ENCODE peak calls at places on chromosomes 1 and 21, in six cellular contexts. D is IMR-90, E is H1, G is H9, J is mesenchymal stem cell, C is trophoblast cell. M is an unnamed sample.

GRCh38 chr1:150259758-150260669 is 2.4 kb downstream of the CA14 start:
- DNase-seq in E (no peak), C (peak), D (no peak), J (peak), G (peak), M (peak)

GRCh38 chr1:27405074-27405473 is 12.7 kb downstream of the GPR3 start:
- DNase-seq in D (peak), E (no peak), G (peak), C (peak), J (peak), M (no peak)

GRCh38 chr1:111620412-111620971 is 903 bp downstream of the RAP1A start:
- DNase-seq in C (peak), J (no peak), G (no peak), E (no peak), D (no peak), M (no peak)

GRCh38 chr1:151653397-151653796 is 41.5 kb downstream of the SNX27 start:
- DNase-seq in J (peak), C (peak), G (no peak), E (no peak), D (peak), M (no peak)

GRCh38 chr1:209505044-209505443 is 78.5 kb upstream of the CAMK1G start:
- DNase-seq in J (peak), D (peak), G (no peak), E (no peak), C (peak), M (no peak)

GRCh38 chr1:23524163-23524562 is 6.9 kb downstream of the E2F2 start:
- DNase-seq in E (no peak), D (no peak), G (no peak), J (no peak), C (no peak), M (no peak)

GRCh38 chr1:196723325-196724185 is 51.1 kb upstream of the CFHR3 start:
- DNase-seq in E (peak), C (peak), D (peak), J (peak), G (peak), M (peak)

GRCh38 chr1:24909388-24909898 is 20.6 kb downstream of the RUNX3 start:
- DNase-seq in J (peak), D (peak), E (peak), G (peak), C (peak), M (peak)

GRCh38 chr1:50080904-50081586 is 27.7 kb upstream of the ELAVL4 start:
- DNase-seq in E (no peak), C (peak), G (no peak), D (no peak), J (no peak), M (peak)

GRCh38 chr1:119097380-119097779 is 43.1 kb downstream of the WARS2 start:
- DNase-seq in J (peak), D (peak), G (no peak), C (no peak), E (no peak), M (no peak)

GRCh38 chr1:172360511-172360910 is 60.0 kb upstream of the C1orf105 start:
- DNase-seq in C (no peak), J (no peak), E (peak), G (peak), D (no peak), M (peak)

GRCh38 chr1:27026621-27027574 is 14.2 kb upstream of the TENT5B start:
- DNase-seq in E (no peak), J (peak), G (peak), D (peak), C (peak), M (no peak)

GRCh38 chr1:212600071-212600915 is 8.3 kb upstream of the ATF3 start:
- DNase-seq in C (peak), E (no peak), J (no peak), G (no peak), D (no peak), M (no peak)

GRCh38 chr1:162197615-162198497 is 128.4 kb downstream of the NOS1AP start:
- DNase-seq in J (no peak), G (peak), E (no peak), D (no peak), C (no peak), M (no peak)

GRCh38 chr1:13878001-13878400 is 178.0 kb downstream of the PRDM2 start:
- DNase-seq in C (no peak), J (no peak), E (no peak), D (no peak), G (no peak), M (no peak)

GRCh38 chr1:177024623-177025022 is 139.9 kb downstream of the ASTN1 start:
- DNase-seq in D (no peak), G (no peak), C (no peak), J (no peak), E (no peak), M (no peak)

GRCh38 chr21:32135401-32136363 is 143.2 kb downstream of the MIS18A start:
- DNase-seq in E (no peak), G (peak), D (peak), J (no peak), C (no peak), M (no peak)

GRCh38 chr1:237670296-237670695 is 220.4 kb downstream of the ZP4 start:
- DNase-seq in J (no peak), G (no peak), E (no peak), D (no peak), C (no peak), M (no peak)

GRCh38 chr1:241336335-241336734 is 20.7 kb downstream of the RGS7 start:
- DNase-seq in J (no peak), D (peak), G (no peak), C (no peak), E (no peak), M (no peak)

GRCh38 chr21:38858429-38859205 is 52.9 kb downstream of the ETS2 start:
- DNase-seq in G (no peak), D (peak), C (no peak), J (no peak), E (no peak), M (no peak)

GRCh38 chr1:97145321-97145956 is 423.9 kb downstream of the PTBP2 start:
- DNase-seq in G (no peak), J (no peak), D (peak), C (no peak), E (no peak), M (peak)

GRCh38 chr1:240329443-240329842 is 237.8 kb downstream of the FMN2 start:
- DNase-seq in J (no peak), D (no peak), C (no peak), G (no peak), E (no peak), M (no peak)

GRCh38 chr1:85330711-85331290 is 54.4 kb upstream of the BCL10 start:
- DNase-seq in J (peak), D (peak), C (peak), E (no peak), G (no peak), M (no peak)

GRCh38 chr1:242185728-242186127 is 186.8 kb upstream of the MAP1LC3C start:
- DNase-seq in C (no peak), E (no peak), D (no peak), G (no peak), J (no peak), M (no peak)

GRCh38 chr1:113242481-113242880 is 147.8 kb upstream of the MAGI3 start:
- DNase-seq in J (no peak), C (no peak), E (no peak), D (no peak), G (no peak), M (no peak)

DNA sequence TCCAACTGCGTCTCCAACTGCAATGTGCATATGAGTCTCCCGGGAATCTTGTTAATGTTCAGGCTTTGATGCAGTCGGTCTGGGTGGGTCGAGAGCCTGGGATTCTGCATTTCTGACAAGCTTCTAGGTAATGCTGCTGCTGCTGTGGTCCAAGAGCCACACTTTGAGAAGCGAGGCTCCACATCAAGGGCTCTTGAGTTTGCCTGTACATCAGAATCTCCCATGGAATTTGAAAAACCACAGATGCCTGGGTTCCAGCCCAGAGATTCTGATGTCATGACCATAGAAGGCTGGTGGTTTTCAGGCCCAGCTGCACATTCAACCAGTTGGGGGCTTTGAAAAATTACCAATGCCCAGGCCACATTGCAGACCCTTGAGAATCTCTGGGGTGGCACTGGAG is 93.9 kb upstream of the TARDBP start:
- DNase-seq in E (no peak), D (peak), J (no peak), C (no peak), G (no peak), M (no peak)
- H3K14ac ChIP-seq in E (no peak), D (no peak), J (no peak), C (no peak), G (no peak), M (no peak)

GRCh38 chr1:193059282-193060225 is at the start of the genes RO60 and UCHL5:
- DNase-seq in D (peak), J (peak), C (peak), G (peak), E (peak), M (peak)
- H2BK5ac ChIP-seq in D (peak), J (peak), C (peak), G (peak), E (peak), M (peak)

DNA sequence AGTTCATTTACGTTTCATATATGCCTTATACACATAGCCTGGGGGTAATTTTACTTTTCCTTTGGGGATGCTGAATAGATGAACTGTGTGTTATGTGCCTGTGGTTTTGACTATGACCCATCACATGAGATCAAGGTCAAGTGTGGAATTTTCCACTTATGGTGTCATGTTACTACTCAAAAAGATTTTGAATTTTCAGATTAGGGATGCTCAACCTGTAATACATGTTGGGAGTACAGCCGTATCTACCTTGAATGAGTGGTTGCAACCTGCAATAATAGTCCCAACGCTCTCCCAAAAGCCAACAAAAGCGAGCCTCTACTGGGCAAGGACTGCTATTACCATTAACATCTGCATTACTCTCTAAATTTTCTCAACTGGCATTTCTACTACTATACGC is 68.5 kb upstream of the SDC3 start:
- DNase-seq in D (peak), G (no peak), E (no peak), C (no peak), J (peak), M (no peak)
- H3K14ac ChIP-seq in D (no peak), G (no peak), E (no peak), C (no peak), J (no peak), M (no peak)

GRCh38 chr1:56065729-56066128 is 513.6 kb downstream of the PLPP3 start:
- DNase-seq in G (no peak), D (no peak), C (peak), J (peak), E (no peak), M (no peak)
- H2BK5ac ChIP-seq in G (no peak), D (no peak), C (no peak), J (no peak), E (no peak), M (no peak)

DNA sequence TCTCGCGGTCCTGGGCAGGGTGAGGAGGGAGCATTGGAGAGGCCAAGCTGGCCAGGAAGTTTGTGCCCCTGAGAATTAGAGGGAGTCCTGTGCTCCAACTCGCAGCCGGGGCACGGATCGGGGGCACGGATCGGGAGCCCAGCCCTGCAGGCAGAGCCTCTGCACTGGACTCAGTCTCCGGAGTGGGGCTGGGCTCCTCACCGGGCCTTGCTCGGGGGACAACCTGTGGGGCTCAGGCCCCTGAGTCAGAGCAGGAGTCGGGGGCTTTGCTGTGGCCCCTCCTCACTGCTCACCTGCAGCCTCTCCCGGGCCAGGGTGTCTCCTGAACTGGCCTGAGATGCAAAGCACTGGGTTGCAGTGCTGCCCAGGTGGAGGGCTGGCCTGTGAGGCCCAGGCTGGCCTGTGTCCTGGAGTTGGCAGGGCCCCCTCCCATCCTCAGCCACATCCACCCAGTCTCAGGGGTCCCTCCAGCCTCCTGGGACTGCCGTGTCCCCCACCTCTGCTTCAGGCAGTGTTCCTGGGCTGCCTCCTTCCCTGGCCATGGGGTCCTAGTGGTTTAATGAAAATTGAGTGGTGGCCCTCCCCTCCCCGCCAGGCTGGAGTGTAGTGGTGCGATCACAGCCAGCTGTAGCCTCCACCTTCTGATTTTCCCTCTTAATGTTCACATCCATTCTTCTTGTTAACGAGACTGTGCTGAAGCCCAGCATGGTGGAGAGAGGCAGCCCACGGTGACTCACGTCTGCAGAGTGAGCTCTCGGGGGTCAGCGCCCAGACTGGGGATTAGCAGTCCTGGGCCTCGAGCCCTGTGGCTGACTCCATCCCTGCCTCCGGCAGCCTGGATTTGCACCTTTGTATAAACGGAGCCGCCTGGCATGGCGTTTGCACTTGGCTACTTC is 6.6 kb downstream of the MIB2 start:
- DNase-seq in D (peak), C (no peak), J (peak), E (no peak), G (no peak), M (no peak)
- H3K14ac ChIP-seq in D (no peak), C (no peak), J (no peak), E (no peak), G (no peak), M (no peak)

GRCh38 chr1:53412285-53413174 is 46.7 kb upstream of the DMRTB1 start:
- DNase-seq in E (no peak), J (peak), D (no peak), C (no peak), G (no peak), M (no peak)

GRCh38 chr1:53414632-53415031 is 44.6 kb upstream of the DMRTB1 start:
- DNase-seq in C (no peak), G (no peak), J (no peak), D (no peak), E (no peak), M (no peak)

GRCh38 chr1:53411541-53412152 is 47.6 kb upstream of the DMRTB1 start:
- DNase-seq in J (no peak), D (peak), C (no peak), E (no peak), G (no peak), M (no peak)

GRCh38 chr1:53415432-53415831 is 43.8 kb upstream of the DMRTB1 start:
- DNase-seq in J (no peak), G (no peak), E (no peak), D (no peak), C (no peak), M (no peak)

GRCh38 chr1:53413175-53414001 is 45.8 kb upstream of the DMRTB1 start:
- DNase-seq in C (no peak), E (no peak), J (peak), G (no peak), D (peak), M (no peak)
- H2BK5ac ChIP-seq in C (no peak), E (peak), J (peak), G (no peak), D (peak), M (peak)

DNA sequence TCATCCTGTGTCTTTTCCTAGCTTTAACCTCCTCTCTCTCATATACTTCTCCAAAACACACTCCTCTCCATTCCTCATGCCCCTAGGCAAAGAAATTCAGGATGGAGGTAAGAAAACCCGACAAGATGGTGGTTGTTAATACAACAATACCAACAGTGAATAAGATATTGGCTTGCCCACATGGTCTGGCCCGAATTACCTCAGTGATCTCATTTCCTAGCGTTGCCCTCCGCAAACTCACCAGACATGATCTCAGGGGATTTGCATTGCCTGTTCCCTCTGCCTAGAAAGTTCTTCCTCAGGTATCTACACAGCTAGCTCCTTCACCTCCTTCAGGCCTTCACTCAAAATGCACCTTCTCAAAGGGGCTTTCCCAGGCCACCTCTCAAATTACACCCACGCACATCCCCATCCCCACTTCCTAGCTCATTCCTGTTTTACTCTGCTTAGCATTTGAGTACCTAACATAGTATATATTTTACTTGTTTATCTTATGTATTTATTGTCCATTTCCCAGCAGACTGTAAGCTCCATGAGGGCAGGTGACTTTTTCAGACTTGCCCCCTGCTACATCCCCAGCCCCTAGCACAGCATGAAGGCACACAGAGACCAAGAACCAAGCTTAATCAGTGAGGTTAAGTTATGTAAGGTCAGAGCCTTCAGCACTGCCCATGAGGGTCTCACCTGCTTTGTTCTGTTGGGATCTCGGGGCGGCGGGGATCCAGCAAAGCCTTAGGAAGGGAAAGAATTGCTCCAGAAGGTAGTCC is 10.2 kb upstream of the UBR4 start:
- DNase-seq in E (no peak), D (no peak), J (no peak), G (no peak), C (no peak), M (no peak)
- H3K14ac ChIP-seq in E (no peak), D (no peak), J (no peak), G (no peak), C (no peak), M (no peak)

DNA sequence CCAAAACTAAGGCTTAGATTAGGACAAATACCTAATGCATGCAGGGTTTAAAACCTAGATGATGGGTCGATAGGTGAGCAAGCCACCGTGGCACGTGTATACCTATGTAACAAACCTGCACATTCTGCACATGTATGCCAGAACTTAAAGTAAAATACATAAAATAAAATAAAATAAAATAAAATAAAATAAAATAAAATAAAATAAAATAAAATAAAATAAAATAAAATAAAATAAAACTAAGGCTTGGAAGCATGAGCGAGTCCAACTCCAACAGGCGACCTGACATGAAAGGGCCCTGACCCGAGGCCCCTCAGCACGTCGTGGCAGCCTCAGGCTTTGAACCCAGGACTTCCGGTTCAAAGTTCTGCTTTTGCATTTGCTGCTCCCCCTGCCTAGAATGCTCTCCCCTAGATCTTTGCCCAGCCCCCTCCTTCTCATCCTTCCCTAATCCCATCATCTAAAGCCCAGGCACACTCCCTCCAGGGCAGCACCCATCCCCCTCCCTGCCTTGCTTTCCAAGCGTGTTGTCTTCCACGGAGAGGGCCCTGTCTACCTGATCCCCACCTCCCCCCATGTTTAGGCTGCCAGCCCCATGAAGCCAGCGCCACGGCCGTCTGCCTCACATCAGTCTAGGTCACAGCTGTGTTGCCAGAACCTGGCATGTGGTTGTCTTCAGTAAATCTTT is 64.3 kb downstream of the TAS1R2 start:
- DNase-seq in G (no peak), J (no peak), E (no peak), D (no peak), C (no peak), M (no peak)
- H2BK5ac ChIP-seq in G (no peak), J (no peak), E (peak), D (no peak), C (no peak), M (no peak)

M was measured in neuronal stem cell.